ENCODE peak calls at places on chromosomes 3 and 15, in seven cellular contexts. D is Caco-2, W is neural progenitor cell, T is Calu3, E is PC-9, B is Peyer's patch, J is fibroblast of lung. M is an unnamed sample.

GRCh38 chr3:58569287-58570001 is 7.7 kb downstream of the FAM107A start:
- DNase-seq in D (no peak), W (no peak), T (no peak), E (no peak), B (no peak), J (no peak), M (no peak)

GRCh38 chr15:76951161-76951714 is 19.7 kb downstream of the RCN2 start:
- DNase-seq in D (no peak), W (no peak), T (no peak), E (no peak), B (no peak), J (no peak), M (no peak)

GRCh38 chr15:91456251-91456718 is 356.2 kb downstream of the SV2B start:
- DNase-seq in D (no peak), W (no peak), T (peak), E (peak), B (no peak), J (peak), M (no peak)

GRCh38 chr3:156668073-156668763 is 6.2 kb upstream of the TIPARP start:
- DNase-seq in D (no peak), W (no peak), T (peak), E (peak), B (no peak), J (peak), M (no peak)

GRCh38 chr3:13119471-13120220 is 46.4 kb upstream of the IQSEC1 start:
- DNase-seq in D (no peak), W (no peak), T (no peak), E (no peak), B (no peak), J (no peak), M (no peak)

GRCh38 chr3:53030864-53031445 is 14.9 kb downstream of the SFMBT1 start:
- DNase-seq in D (no peak), W (no peak), T (peak), E (no peak), B (peak), J (no peak), M (peak)

GRCh38 chr15:67820992-67821783 is 4.1 kb upstream of the SKOR1 start:
- DNase-seq in D (peak), W (peak), T (no peak), E (no peak), B (no peak), J (peak), M (no peak)

GRCh38 chr3:64939747-64940450 is 252.1 kb upstream of the ADAMTS9 start:
- DNase-seq in D (no peak), W (no peak), T (no peak), E (no peak), B (no peak), J (no peak), M (no peak)

GRCh38 chr3:24802614-24803013 is 308.0 kb upstream of the THRB start:
- DNase-seq in D (no peak), W (no peak), T (no peak), E (no peak), B (no peak), J (no peak), M (no peak)

GRCh38 chr3:42525736-42526345 is 23.4 kb downstream of the VIPR1 start:
- DNase-seq in D (no peak), W (no peak), T (no peak), E (no peak), B (no peak), J (no peak), M (no peak)

GRCh38 chr15:35999211-35999610 is 453.2 kb upstream of the DPH6 start:
- DNase-seq in D (no peak), W (no peak), T (no peak), E (no peak), B (no peak), J (peak), M (no peak)

GRCh38 chr3:191356586-191357439 is 26.5 kb upstream of the UTS2B start:
- DNase-seq in D (no peak), W (no peak), T (peak), E (peak), B (no peak), J (peak), M (no peak)

GRCh38 chr3:52077376-52077775 is 21.0 kb upstream of the DUSP7 start:
- DNase-seq in D (no peak), W (no peak), T (no peak), E (no peak), B (no peak), J (no peak), M (no peak)

GRCh38 chr3:109369510-109369909 is 32.2 kb upstream of the DPPA4 start:
- DNase-seq in D (peak), W (peak), T (no peak), E (no peak), B (no peak), J (no peak), M (no peak)

GRCh38 chr3:50211930-50212329 is 6.9 kb downstream of the SLC38A3 start:
- DNase-seq in D (no peak), W (no peak), T (no peak), E (no peak), B (no peak), J (no peak), M (no peak)

GRCh38 chr15:82021992-82022391 is 23.8 kb downstream of the MEX3B start:
- DNase-seq in D (no peak), W (no peak), T (no peak), E (no peak), B (no peak), J (peak), M (no peak)

GRCh38 chr3:184665101-184665500 is 46.8 kb downstream of the MAGEF1 start:
- DNase-seq in D (no peak), W (no peak), T (no peak), E (no peak), B (no peak), J (no peak), M (no peak)

GRCh38 chr3:175518459-175518858 is 659.3 kb downstream of the NAALADL2 start:
- DNase-seq in D (no peak), W (no peak), T (no peak), E (no peak), B (no peak), J (no peak), M (no peak)

GRCh38 chr3:181250714-181251113 is 261.2 kb upstream of the DNAJC19 start:
- DNase-seq in D (no peak), W (no peak), T (no peak), E (no peak), B (no peak), J (no peak), M (no peak)

GRCh38 chr3:127961124-127961523 is 46.1 kb downstream of the KBTBD12 start:
- DNase-seq in D (no peak), W (no peak), T (no peak), E (no peak), B (no peak), J (no peak), M (no peak)

GRCh38 chr15:80549191-80549590 is 145.0 kb downstream of the ARNT2 start:
- DNase-seq in D (no peak), W (no peak), T (no peak), E (no peak), B (no peak), J (peak), M (no peak)

GRCh38 chr3:37836589-37836988 is 25.1 kb upstream of the CTDSPL start:
- DNase-seq in D (no peak), W (peak), T (no peak), E (no peak), B (no peak), J (no peak), M (no peak)

DNA sequence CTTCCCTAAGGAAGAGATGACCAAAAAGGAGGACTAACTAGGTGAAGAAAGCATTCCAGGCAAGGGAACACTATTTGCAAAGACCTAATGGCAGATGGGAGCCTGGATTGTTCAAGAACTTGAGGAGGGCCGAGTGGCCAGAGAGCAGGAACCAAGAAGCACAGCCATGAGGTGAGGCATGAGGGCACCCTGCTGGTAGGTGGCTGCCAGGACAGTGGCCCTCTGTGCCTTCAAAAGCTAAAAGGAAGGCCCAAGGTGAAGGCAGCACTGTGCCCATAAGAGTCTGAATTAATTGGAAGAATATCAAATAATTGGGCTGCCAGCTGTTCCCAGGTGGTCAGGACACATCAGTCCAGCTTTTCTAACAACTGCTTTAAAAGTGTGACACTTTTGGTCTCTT is 27.9 kb upstream of the CTDSPL start:
- DNase-seq in D (peak), W (no peak), T (peak), E (no peak), B (no peak), J (no peak), M (no peak)
- TF ChIP-seq CTCF in D (peak), W (no peak), T (no peak), E (peak), B (no peak), J (no peak), M (no peak)

DNA sequence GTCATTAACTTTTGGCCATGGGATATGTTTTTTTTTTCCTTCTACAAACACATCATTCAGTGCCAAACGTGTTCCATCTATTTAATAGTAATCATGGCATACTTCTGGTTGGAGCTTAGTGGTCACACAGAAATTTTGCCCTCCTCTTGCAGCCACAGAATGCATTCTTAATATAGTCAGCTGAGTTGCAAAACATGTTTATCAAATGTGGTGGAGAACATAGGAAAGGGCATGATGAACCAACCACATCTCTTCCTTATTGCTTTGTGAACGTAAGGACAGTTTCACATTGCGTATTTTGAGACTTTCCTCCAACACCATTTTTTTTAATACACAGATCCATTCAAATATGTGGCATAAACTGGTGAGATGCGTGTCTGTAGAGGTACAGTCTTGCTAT is 106.8 kb downstream of the BBX start:
- DNase-seq in D (no peak), W (no peak), T (no peak), E (no peak), B (no peak), J (peak), M (no peak)
- TF ChIP-seq CTCF in D (no peak), W (no peak), T (no peak), E (no peak), B (no peak), J (no peak), M (no peak)

DNA sequence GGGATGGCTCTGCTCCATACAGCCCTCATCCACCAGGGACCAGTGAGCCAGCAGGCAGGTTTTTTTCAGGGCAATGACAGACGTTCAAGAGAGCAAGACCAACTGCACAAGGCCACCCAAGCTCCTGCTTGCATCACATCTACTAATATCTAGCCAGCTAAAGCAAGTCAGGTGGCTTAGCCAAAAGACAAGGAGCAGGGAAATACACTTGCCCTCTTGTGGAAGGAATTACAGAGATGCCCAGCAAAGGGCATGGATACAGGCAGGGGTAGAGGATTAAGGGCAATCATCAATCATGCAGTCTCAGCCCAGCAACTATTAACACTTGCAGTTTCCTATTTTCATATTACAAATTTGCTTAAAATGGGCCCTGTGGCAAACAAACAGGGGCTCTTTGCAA is 81.5 kb upstream of the NTRK3 start:
- DNase-seq in D (no peak), W (peak), T (no peak), E (no peak), B (no peak), J (no peak), M (no peak)
- TF ChIP-seq CTCF in D (no peak), W (peak), T (no peak), E (no peak), B (no peak), J (peak), M (no peak)

GRCh38 chr15:59378855-59379254 is 6.2 kb upstream of the MYO1E start:
- DNase-seq in D (no peak), W (no peak), T (no peak), E (no peak), B (no peak), J (no peak), M (no peak)

GRCh38 chr15:59377940-59378339 is 5.3 kb upstream of the MYO1E start:
- DNase-seq in D (no peak), W (no peak), T (no peak), E (no peak), B (no peak), J (no peak), M (no peak)

GRCh38 chr15:59379524-59379923 is 6.9 kb upstream of the MYO1E start:
- DNase-seq in D (no peak), W (no peak), T (no peak), E (no peak), B (no peak), J (no peak), M (no peak)

GRCh38 chr15:59373215-59373614 is 544 bp upstream of the MYO1E start:
- DNase-seq in D (no peak), W (no peak), T (no peak), E (no peak), B (no peak), J (no peak), M (no peak)

GRCh38 chr15:59376735-59377134 is 4.1 kb upstream of the MYO1E start:
- DNase-seq in D (no peak), W (no peak), T (no peak), E (no peak), B (no peak), J (peak), M (no peak)
- TF ChIP-seq CTCF in D (peak), W (no peak), T (no peak), E (peak), B (no peak), J (no peak), M (no peak)

GRCh38 chr15:70354260-70354894 is 256.7 kb upstream of the TLE3 start:
- DNase-seq in D (no peak), W (no peak), T (no peak), E (no peak), B (no peak), J (no peak), M (no peak)

GRCh38 chr15:70356062-70356860 is 258.5 kb upstream of the TLE3 start:
- DNase-seq in D (no peak), W (no peak), T (no peak), E (no peak), B (no peak), J (no peak), M (no peak)

GRCh38 chr15:70353606-70354259 is 256.0 kb upstream of the TLE3 start:
- DNase-seq in D (no peak), W (no peak), T (no peak), E (no peak), B (no peak), J (no peak), M (no peak)

GRCh38 chr15:70356919-70357318 is 259.2 kb upstream of the TLE3 start:
- DNase-seq in D (no peak), W (no peak), T (no peak), E (no peak), B (no peak), J (no peak), M (no peak)

GRCh38 chr15:70355275-70355795 is 257.6 kb upstream of the TLE3 start:
- DNase-seq in D (no peak), W (no peak), T (no peak), E (no peak), B (no peak), J (no peak), M (no peak)
- TF ChIP-seq CTCF in D (peak), W (peak), T (no peak), E (no peak), B (no peak), J (peak), M (no peak)

GRCh38 chr15:70051948-70052633 is 45.6 kb downstream of the TLE3 start:
- DNase-seq in D (no peak), W (no peak), T (no peak), E (no peak), B (no peak), J (no peak), M (no peak)
- TF ChIP-seq CTCF in D (no peak), W (no peak), T (no peak), E (no peak), B (no peak), J (no peak), M (no peak)

DNA sequence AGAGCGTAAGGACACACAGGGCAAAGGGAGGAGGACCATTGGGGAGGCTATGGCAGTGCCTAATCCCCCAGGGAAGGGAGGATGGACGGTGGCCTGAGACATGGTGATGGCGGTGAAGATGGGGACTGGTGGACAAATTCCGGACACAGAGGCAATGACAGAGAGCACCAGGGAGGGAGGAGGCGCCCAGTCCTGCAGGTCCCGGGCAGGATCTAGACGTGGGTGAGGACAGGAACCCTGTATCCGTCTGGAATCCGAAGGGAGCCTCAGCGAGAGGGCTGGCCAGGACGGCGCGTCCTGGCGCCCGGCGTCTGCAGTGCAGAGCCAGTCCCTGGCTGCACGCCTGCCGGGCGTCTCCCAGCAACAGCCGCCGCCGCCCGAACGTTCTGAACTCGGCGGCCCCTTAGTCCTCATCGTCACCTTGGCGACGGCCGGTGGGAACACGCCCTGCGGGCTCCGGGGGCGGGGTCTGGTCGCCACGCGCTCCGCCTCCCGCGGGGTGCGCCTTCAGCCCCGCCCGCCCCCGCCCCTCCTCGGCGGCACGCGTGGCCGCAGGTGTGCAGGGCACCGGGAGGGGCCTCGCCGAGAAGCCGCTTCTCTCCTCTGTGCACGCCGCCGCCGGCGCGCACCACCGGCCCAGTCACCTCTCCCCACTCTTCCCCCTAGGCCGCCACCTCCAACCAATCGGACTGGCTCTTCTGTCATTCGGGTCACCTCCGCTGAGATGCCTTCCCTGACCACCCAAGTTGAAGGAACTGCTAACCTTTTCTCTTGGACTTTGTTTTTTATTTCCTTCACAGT is 11.6 kb downstream of the XIRP1 start:
- DNase-seq in D (peak), W (peak), T (peak), E (peak), B (peak), J (peak), M (peak)
- TF ChIP-seq CTCF in D (no peak), W (no peak), T (no peak), E (no peak), B (no peak), J (no peak), M (no peak)

M was measured in CD4-positive, alpha-beta T cell.